ENCODE peak calls at places on chromosomes 6 and 20, in six cellular contexts. G is Calu3, A is PC-9, N is neural crest cell, V is fibroblast of lung, S is GM12865. L is an unnamed sample.
A peak's percentile ranks its signal among the peaks of the same experiment; 100 is the strongest.

GRCh38 chr6:161242779-161243693 is 30.8 kb downstream of the AGPAT4 start:
- DNase-seq in A (no peak), N (no peak), G (no peak), S (no peak), V (peak; percentile 89), L (peak; percentile 71)

GRCh38 chr20:41534842-41535241 is 83.3 kb downstream of the CHD6 start:
- DNase-seq in S (no peak), N (no peak), A (no peak), G (no peak), V (peak; percentile 48), L (no peak)

GRCh38 chr6:36724514-36725385 is 27.1 kb downstream of the RAB44 start:
- DNase-seq in V (peak; percentile 52), S (peak; percentile 70), N (peak; percentile 45), G (peak; percentile 89), A (peak; percentile 67), L (peak; percentile 33)

GRCh38 chr6:32183483-32184083 is 470 bp downstream of the AGER start:
- DNase-seq in V (no peak), A (no peak), S (no peak), G (no peak), N (no peak), L (no peak)

GRCh38 chr6:150925655-150925928 is 60.1 kb downstream of the MTHFD1L start:
- DNase-seq in A (no peak), N (no peak), G (no peak), V (peak; percentile 23), S (no peak), L (no peak)

GRCh38 chr6:37520926-37521325 is 21.2 kb upstream of the CCDC167 start:
- DNase-seq in G (no peak), A (no peak), V (no peak), S (no peak), N (no peak), L (no peak)

GRCh38 chr20:2509468-2509781 is 710 bp upstream of the ZNF343 start:
- DNase-seq in G (no peak), V (no peak), A (no peak), N (no peak), S (no peak), L (no peak)

GRCh38 chr20:31475032-31475431 is at the start of the genes DEFB124 and REM1:
- DNase-seq in G (no peak), N (no peak), S (no peak), V (no peak), A (no peak), L (no peak)

GRCh38 chr6:149969635-149970034 is 5.9 kb downstream of the ULBP1 start:
- DNase-seq in A (no peak), G (no peak), S (no peak), V (no peak), N (no peak), L (no peak)